ENCODE peak calls at places on chromosomes 5 and 9, in six cellular contexts. One of them, this sample, is unnamed.
A peak's percentile ranks its signal among the peaks of the same experiment; 100 is the strongest.

GRCh38 chr9:134692573-134692860 is 50.9 kb downstream of the COL5A1 start:
- DNase-seq in dorsolateral prefrontal cortex: no peak
- DNase-seq in AG09319: no peak
- DNase-seq in AG04450: no peak
- DNase-seq in CD4-positive, alpha-beta T cell: no peak
- DNase-seq in ovary: no peak
- DNase-seq in this sample: no peak

GRCh38 chr5:82975812-82976211 is 101.4 kb downstream of the TMEM167A start:
- DNase-seq in dorsolateral prefrontal cortex: no peak
- DNase-seq in AG09319: no peak
- DNase-seq in AG04450: no peak
- DNase-seq in CD4-positive, alpha-beta T cell: no peak
- DNase-seq in ovary: no peak
- DNase-seq in this sample: no peak

GRCh38 chr5:75281716-75282465 is 45.2 kb upstream of the ANKRD31 start:
- DNase-seq in dorsolateral prefrontal cortex: no peak
- DNase-seq in AG09319: no peak
- DNase-seq in AG04450: no peak
- DNase-seq in CD4-positive, alpha-beta T cell: no peak
- DNase-seq in ovary: no peak
- DNase-seq in this sample: no peak

GRCh38 chr5:88380332-88380731 is 111.7 kb upstream of the TMEM161B start:
- DNase-seq in dorsolateral prefrontal cortex: no peak
- DNase-seq in AG09319: no peak
- DNase-seq in AG04450: no peak
- DNase-seq in CD4-positive, alpha-beta T cell: no peak
- DNase-seq in ovary: no peak
- DNase-seq in this sample: no peak

GRCh38 chr9:37289631-37290030 is 132.9 kb upstream of the GRHPR start:
- DNase-seq in dorsolateral prefrontal cortex: no peak
- DNase-seq in AG09319: no peak
- DNase-seq in AG04450: no peak
- DNase-seq in CD4-positive, alpha-beta T cell: no peak
- DNase-seq in ovary: no peak
- DNase-seq in this sample: no peak

GRCh38 chr9:124019771-124020519 is 8.4 kb downstream of the LHX2 start:
- DNase-seq in dorsolateral prefrontal cortex: no peak
- DNase-seq in AG09319: no peak
- DNase-seq in AG04450: no peak
- DNase-seq in CD4-positive, alpha-beta T cell: no peak
- DNase-seq in ovary: no peak
- DNase-seq in this sample: no peak

GRCh38 chr5:91499943-91500531 is 116.9 kb upstream of the ARRDC3 start:
- DNase-seq in dorsolateral prefrontal cortex: no peak
- DNase-seq in AG09319: peak; percentile 15
- DNase-seq in AG04450: peak; percentile 20
- DNase-seq in CD4-positive, alpha-beta T cell: no peak
- DNase-seq in ovary: no peak
- DNase-seq in this sample: no peak

GRCh38 chr9:93161801-93162635 is 21.9 kb upstream of the WNK2 start:
- DNase-seq in dorsolateral prefrontal cortex: no peak
- DNase-seq in AG09319: no peak
- DNase-seq in AG04450: no peak
- DNase-seq in CD4-positive, alpha-beta T cell: no peak
- DNase-seq in ovary: no peak
- DNase-seq in this sample: no peak

GRCh38 chr9:130912932-130913598 is 16.5 kb upstream of the QRFP start:
- DNase-seq in dorsolateral prefrontal cortex: peak; percentile 53
- DNase-seq in AG09319: peak; percentile 71
- DNase-seq in AG04450: no peak
- DNase-seq in CD4-positive, alpha-beta T cell: no peak
- DNase-seq in ovary: no peak
- DNase-seq in this sample: no peak

GRCh38 chr5:151686673-151687378 is at the start of gene SPARC:
- DNase-seq in dorsolateral prefrontal cortex: peak; percentile 45
- DNase-seq in AG09319: peak; percentile 95
- DNase-seq in AG04450: peak; percentile 90
- DNase-seq in CD4-positive, alpha-beta T cell: no peak
- DNase-seq in ovary: peak; percentile 85
- DNase-seq in this sample: peak; percentile 82

GRCh38 chr5:86546582-86546981 is 71.2 kb upstream of the COX7C start:
- DNase-seq in dorsolateral prefrontal cortex: no peak
- DNase-seq in AG09319: no peak
- DNase-seq in AG04450: no peak
- DNase-seq in CD4-positive, alpha-beta T cell: no peak
- DNase-seq in ovary: no peak
- DNase-seq in this sample: no peak
- TF ChIP-seq CTCF in dorsolateral prefrontal cortex: no peak
- TF ChIP-seq CTCF in AG09319: no peak
- TF ChIP-seq CTCF in AG04450: no peak
- TF ChIP-seq CTCF in CD4-positive, alpha-beta T cell: no peak
- TF ChIP-seq CTCF in ovary: no peak
- TF ChIP-seq CTCF in this sample: no peak

DNA sequence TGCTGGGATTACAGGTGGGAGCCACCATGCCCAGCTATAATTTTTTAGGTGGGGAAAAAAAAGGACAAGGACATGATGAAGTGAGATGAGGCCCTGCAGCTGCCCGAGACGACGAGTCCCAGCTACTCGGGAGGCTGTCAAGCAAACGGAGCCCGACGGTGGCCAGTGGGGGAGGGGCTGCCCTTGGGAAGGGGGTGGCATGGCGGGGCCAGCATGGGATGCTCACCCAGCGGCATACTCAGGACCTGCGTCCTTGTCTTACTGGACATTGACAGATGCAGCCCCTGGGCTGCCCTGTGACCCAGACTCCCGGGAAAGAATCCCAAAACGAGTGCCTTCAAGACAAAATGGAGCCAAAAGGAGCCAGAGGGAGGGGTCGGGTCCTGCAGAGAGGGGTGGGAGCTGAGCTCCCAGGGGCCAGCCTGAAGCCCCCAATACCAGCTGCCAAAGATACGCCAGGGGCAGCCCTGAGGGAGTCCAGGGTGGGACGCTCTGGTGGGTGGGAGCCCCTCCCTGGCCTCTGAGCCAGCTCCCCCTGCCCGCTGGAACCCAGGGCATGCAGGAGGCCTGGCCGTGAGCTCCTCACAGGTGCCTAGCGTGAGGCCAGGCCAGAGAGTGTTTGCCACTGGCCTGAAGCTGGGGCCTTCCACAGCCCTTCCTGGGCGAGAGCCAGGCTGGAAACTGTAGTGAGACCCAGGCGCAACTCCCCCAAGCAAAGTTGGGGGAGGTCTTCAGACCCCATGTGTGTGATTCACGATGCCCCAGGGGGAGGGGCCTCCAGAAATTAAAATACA is 15.7 kb downstream of the CCDC187 start:
- DNase-seq in dorsolateral prefrontal cortex: no peak
- DNase-seq in AG09319: no peak
- DNase-seq in AG04450: no peak
- DNase-seq in CD4-positive, alpha-beta T cell: no peak
- DNase-seq in ovary: no peak
- DNase-seq in this sample: no peak
- TF ChIP-seq CTCF in dorsolateral prefrontal cortex: no peak
- TF ChIP-seq CTCF in AG09319: no peak
- TF ChIP-seq CTCF in AG04450: no peak
- TF ChIP-seq CTCF in CD4-positive, alpha-beta T cell: no peak
- TF ChIP-seq CTCF in ovary: no peak
- TF ChIP-seq CTCF in this sample: no peak

GRCh38 chr5:98839469-98840383 is 66.3 kb downstream of the RGMB start:
- DNase-seq in dorsolateral prefrontal cortex: no peak
- DNase-seq in AG09319: no peak
- DNase-seq in AG04450: no peak
- DNase-seq in CD4-positive, alpha-beta T cell: no peak
- DNase-seq in ovary: no peak
- DNase-seq in this sample: no peak
- TF ChIP-seq CTCF in dorsolateral prefrontal cortex: no peak
- TF ChIP-seq CTCF in AG09319: no peak
- TF ChIP-seq CTCF in AG04450: peak; percentile 34
- TF ChIP-seq CTCF in CD4-positive, alpha-beta T cell: peak; percentile 47
- TF ChIP-seq CTCF in ovary: no peak
- TF ChIP-seq CTCF in this sample: no peak

DNA sequence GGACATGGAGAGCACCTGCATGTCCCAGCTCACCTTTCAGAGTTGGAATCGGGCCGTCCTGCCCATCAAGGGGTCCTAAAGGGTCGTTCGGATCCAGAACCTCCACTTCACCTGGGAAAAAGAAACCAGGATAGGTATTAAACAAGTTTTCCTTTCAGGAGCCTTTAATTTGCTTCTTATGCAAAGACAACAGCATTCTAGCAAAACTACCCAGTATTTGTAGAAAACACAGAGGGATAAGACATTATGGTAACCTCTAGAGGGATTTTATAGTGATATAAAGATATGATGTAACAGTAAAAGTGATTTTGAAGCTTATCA is 174.4 kb downstream of the ROR2 start:
- DNase-seq in dorsolateral prefrontal cortex: no peak
- DNase-seq in AG09319: no peak
- DNase-seq in AG04450: no peak
- DNase-seq in CD4-positive, alpha-beta T cell: no peak
- DNase-seq in ovary: no peak
- DNase-seq in this sample: no peak
- TF ChIP-seq CTCF in dorsolateral prefrontal cortex: no peak
- TF ChIP-seq CTCF in AG09319: no peak
- TF ChIP-seq CTCF in AG04450: no peak
- TF ChIP-seq CTCF in CD4-positive, alpha-beta T cell: no peak
- TF ChIP-seq CTCF in ovary: no peak
- TF ChIP-seq CTCF in this sample: peak; percentile 12

DNA sequence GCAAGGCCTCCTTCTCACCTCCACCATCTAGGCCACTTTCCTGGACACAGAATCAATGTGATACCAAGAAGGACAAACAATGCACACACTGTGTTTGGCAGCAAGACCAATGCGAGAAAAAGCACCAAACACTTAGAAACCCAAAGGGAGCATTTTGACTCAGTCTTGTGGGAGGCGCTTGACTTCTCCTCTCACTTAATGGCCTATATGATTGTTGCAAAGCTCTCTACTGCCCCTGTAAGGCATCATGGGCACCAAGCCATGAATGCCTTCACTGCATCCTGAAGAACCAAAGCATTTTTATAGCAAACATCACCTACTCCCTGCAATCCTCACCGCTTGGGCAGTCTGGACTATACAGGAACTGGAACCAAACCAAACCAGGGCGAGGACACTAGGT is 57.5 kb downstream of the CDH6 start:
- DNase-seq in dorsolateral prefrontal cortex: no peak
- DNase-seq in AG09319: no peak
- DNase-seq in AG04450: no peak
- DNase-seq in CD4-positive, alpha-beta T cell: no peak
- DNase-seq in ovary: no peak
- DNase-seq in this sample: no peak
- TF ChIP-seq CTCF in dorsolateral prefrontal cortex: no peak
- TF ChIP-seq CTCF in AG09319: no peak
- TF ChIP-seq CTCF in AG04450: no peak
- TF ChIP-seq CTCF in CD4-positive, alpha-beta T cell: no peak
- TF ChIP-seq CTCF in ovary: no peak
- TF ChIP-seq CTCF in this sample: no peak

DNA sequence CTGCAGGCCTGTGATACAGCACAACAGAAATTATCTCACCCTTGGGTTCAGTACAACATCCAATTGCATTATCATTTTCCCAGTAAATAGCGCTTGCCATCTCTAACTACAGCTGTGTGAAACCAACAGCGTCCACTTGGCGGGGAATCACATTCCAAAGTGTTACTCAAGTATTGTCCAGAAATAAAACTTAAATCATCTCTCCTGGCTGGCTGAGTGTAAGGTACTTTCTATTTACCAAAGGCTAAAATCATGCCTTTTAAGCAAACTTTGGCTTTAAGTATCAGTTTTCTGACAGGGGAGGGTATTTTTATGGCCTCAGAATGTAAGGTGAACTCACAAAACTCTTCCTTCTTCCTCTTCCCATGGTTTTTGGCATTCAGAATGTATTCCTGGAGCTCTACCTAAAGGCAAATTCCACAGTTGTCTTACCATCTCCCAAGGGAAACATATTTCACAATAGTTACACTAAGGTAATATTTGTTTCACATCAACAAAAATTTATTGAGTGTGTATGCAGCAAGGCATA is 205.6 kb upstream of the MPDZ start:
- DNase-seq in dorsolateral prefrontal cortex: no peak
- DNase-seq in AG09319: peak; percentile 64
- DNase-seq in AG04450: no peak
- DNase-seq in CD4-positive, alpha-beta T cell: no peak
- DNase-seq in ovary: peak; percentile 49
- DNase-seq in this sample: no peak
- TF ChIP-seq CTCF in dorsolateral prefrontal cortex: no peak
- TF ChIP-seq CTCF in AG09319: peak; percentile 3
- TF ChIP-seq CTCF in AG04450: no peak
- TF ChIP-seq CTCF in CD4-positive, alpha-beta T cell: no peak
- TF ChIP-seq CTCF in ovary: peak; percentile 36
- TF ChIP-seq CTCF in this sample: no peak